ENCODE peak calls at places on chromosomes 5 and 9, in five cellular contexts. M is sigmoid colon; A is NCI-H774; R is ELR; I is stimulated activated CD8-positive, alpha-beta memory T cell treated with anti-CD3 and anti-CD28 coated beads, Interleukin-15, amount 100 ng/mL, for 24 hours. C is an unnamed sample.

GRCh38 chr5:45696206-45696836 is at the start of gene HCN1:
- DNase-seq in R (no peak), M (peak; percentile 76), I (peak; percentile 9), A (no peak), C (no peak)

GRCh38 chr9:129290606-129291005 is 112.5 kb upstream of the IER5L start:
- DNase-seq in R (no peak), M (peak; percentile 40), A (no peak), I (no peak), C (no peak)

GRCh38 chr5:143161893-143162520 is 241.5 kb downstream of the NR3C1 start:
- DNase-seq in I (no peak), A (no peak), R (peak; percentile 64), M (peak; percentile 77), C (peak; percentile 70)

GRCh38 chr5:130868186-130868821 is 296.8 kb downstream of the HINT1 start:
- DNase-seq in A (no peak), R (no peak), M (no peak), I (no peak), C (no peak)

GRCh38 chr9:14314424-14314928 is 535 bp upstream of the NFIB start:
- DNase-seq in M (peak; percentile 95), A (peak; percentile 89), R (peak; percentile 42), I (no peak), C (peak; percentile 76)

GRCh38 chr9:70874451-70874850 is 247.0 kb downstream of the TRPM3 start:
- DNase-seq in M (no peak), R (no peak), A (no peak), I (no peak), C (peak; percentile 6)

GRCh38 chr5:148949871-148950863 is 112.7 kb downstream of the SH3TC2 start:
- DNase-seq in I (no peak), M (peak; percentile 96), A (no peak), R (no peak), C (no peak)

GRCh38 chr9:75071530-75072122 is 16.3 kb downstream of the NMRK1 start:
- DNase-seq in A (no peak), R (peak; percentile 35), M (no peak), I (no peak), C (no peak)

GRCh38 chr5:175682664-175683063 is 24.8 kb downstream of the HRH2 start:
- DNase-seq in A (no peak), I (no peak), M (peak; percentile 21), R (no peak), C (no peak)

GRCh38 chr5:111280282-111280901 is 56.2 kb downstream of the CAMK4 start:
- DNase-seq in A (no peak), R (no peak), M (no peak), I (no peak), C (no peak)

GRCh38 chr5:73591102-73591695 is 25.7 kb downstream of the UTP15 start:
- DNase-seq in M (no peak), I (no peak), A (peak; percentile 45), R (peak; percentile 90), C (peak; percentile 85)

GRCh38 chr5:148849461-148849860 is 23.1 kb downstream of the ADRB2 start:
- DNase-seq in R (no peak), I (no peak), A (no peak), M (no peak), C (no peak)

GRCh38 chr5:41772785-41773442 is 97.3 kb downstream of the OXCT1 start:
- DNase-seq in A (no peak), M (no peak), R (no peak), I (no peak), C (peak; percentile 41)

GRCh38 chr9:2257530-2257929 is 242.4 kb downstream of the SMARCA2 start:
- DNase-seq in M (no peak), I (no peak), R (no peak), A (peak; percentile 30), C (no peak)

C was measured in myocyte.